ENCODE peak calls at places on chromosome 5, in four cellular contexts. N is HCT116, U is K562, X is H1. C is an unnamed sample.
A peak's percentile ranks its signal among the peaks of the same experiment; 100 is the strongest.

GRCh38 chr5:90932052-90932699 is 373.6 kb downstream of the ADGRV1 start:
- DNase-seq in N (peak; percentile 44), U (peak; percentile 67), X (no peak), C (peak; percentile 48)

GRCh38 chr5:41722359-41722950 is 147.8 kb downstream of the OXCT1 start:
- DNase-seq in U (no peak), X (no peak), N (no peak), C (no peak)

GRCh38 chr5:68225188-68225910 is 9.8 kb downstream of the PIK3R1 start:
- DNase-seq in U (no peak), X (no peak), N (no peak), C (no peak)

GRCh38 chr5:10145922-10146321 is 103.8 kb downstream of the ATPSCKMT start:
- DNase-seq in U (peak; percentile 45), X (no peak), N (peak; percentile 1), C (peak; percentile 28)

GRCh38 chr5:112411903-112412302 is 7.2 kb downstream of the EPB41L4A start:
- DNase-seq in U (no peak), N (no peak), X (no peak), C (no peak)

GRCh38 chr5:15501057-15501791 is 1.2 kb downstream of the FBXL7 start:
- DNase-seq in N (no peak), X (no peak), U (no peak), C (no peak)

GRCh38 chr5:72441861-72442540 is 65.2 kb downstream of the ZNF366 start:
- DNase-seq in N (peak; percentile 4), U (no peak), X (no peak), C (peak; percentile 64)

GRCh38 chr5:169162407-169162806 is 138.5 kb downstream of the SLIT3 start:
- DNase-seq in N (no peak), U (no peak), X (no peak), C (no peak)

GRCh38 chr5:173789031-173789920 is 98.9 kb upstream of the CPEB4 start:
- DNase-seq in N (peak; percentile 41), X (no peak), U (no peak), C (no peak)

GRCh38 chr5:149485655-149486615 is 65.3 kb downstream of the CSNK1A1 start:
- DNase-seq in N (peak; percentile 90), X (no peak), U (peak; percentile 60), C (peak; percentile 99)

GRCh38 chr5:40682431-40683017 is 2.8 kb downstream of the PTGER4 start:
- DNase-seq in N (no peak), U (no peak), X (no peak), C (no peak)

GRCh38 chr5:45639038-45639437 is 57.1 kb downstream of the HCN1 start:
- DNase-seq in U (no peak), N (peak; percentile 8), X (no peak), C (no peak)

GRCh38 chr5:177233206-177233605 is 70.3 kb downstream of the RAB24 start:
- DNase-seq in N (no peak), U (no peak), X (no peak), C (no peak)

GRCh38 chr5:28430565-28431178 is 1392.3 kb upstream of the CDH9 start:
- DNase-seq in X (no peak), N (no peak), U (no peak), C (no peak)

GRCh38 chr5:26791021-26791420 is 247.4 kb downstream of the CDH9 start:
- DNase-seq in U (no peak), X (no peak), N (no peak), C (peak; percentile 57)

GRCh38 chr5:26791433-26791832 is 247.0 kb downstream of the CDH9 start:
- DNase-seq in N (no peak), X (no peak), U (no peak), C (peak; percentile 62)
- H3K27ac ChIP-seq in N (no peak overlapping the region), X (no peak overlapping the region), U (no peak overlapping the region), C (peak overlapping the region; percentile 76)

DNA sequence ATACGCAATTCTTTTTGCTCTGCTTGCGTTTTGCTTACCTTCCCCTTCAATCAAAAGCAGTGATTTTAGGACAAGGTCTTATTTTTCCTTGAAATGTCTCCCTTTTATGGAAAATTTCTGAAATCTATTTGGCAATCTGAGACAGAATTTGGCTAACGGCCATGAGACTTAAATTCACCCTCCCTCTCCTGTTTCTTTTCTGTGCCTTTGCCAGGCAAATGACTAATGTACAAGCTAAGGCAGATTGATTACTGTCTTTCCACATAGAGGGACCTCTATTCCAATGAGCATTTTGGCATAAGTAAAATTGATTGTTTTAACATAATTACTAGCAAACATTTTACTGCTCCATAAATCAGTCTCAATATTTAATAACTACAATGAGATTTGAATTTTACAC is 31.7 kb downstream of the FAM81B start:
- DNase-seq in N (no peak), U (no peak), X (no peak), C (no peak)
- H3K4me1 ChIP-seq in N (no peaks in the 10 kb centered on the region), U (no peaks in the 10 kb centered on the region), X (no peaks in the 10 kb centered on the region), C (no peaks in the 10 kb centered on the region)

DNA sequence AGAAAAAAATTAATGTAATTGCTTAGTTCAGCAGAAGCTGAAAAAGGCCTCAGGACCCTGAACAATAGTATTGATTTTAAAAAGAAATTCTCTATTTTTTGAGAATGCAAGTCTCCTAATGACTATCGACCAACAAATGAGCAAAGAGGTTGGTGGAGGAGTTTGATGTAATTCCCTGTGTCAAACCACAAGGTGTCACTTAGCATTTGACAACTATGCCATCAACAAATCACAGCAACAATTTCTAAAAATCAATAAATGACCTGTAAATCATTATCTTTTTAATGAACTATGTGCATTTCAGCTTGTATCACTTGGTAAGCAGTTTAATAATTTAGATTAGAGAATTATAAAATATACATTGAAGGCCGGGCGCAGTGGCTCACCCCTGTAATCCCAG is 133.7 kb downstream of the PRELID2 start:
- DNase-seq in N (no peak), U (no peak), X (no peak), C (no peak)
- TF ChIP-seq SIN3A in N (no peak), U (no peak), X (no peak), C (no peak)

GRCh38 chr5:132182366-132183040 is 45.1 kb downstream of the P4HA2 start:
- DNase-seq in X (no peak), N (no peak), U (no peak), C (no peak)
- H3K27ac ChIP-seq in X (no peak overlapping the region), N (no peak overlapping the region), U (no peak overlapping the region), C (no peak overlapping the region)

GRCh38 chr5:33854733-33855151 is 37.0 kb downstream of the ADAMTS12 start:
- DNase-seq in X (no peak), N (no peak), U (no peak), C (no peak)
- H3K4me1 ChIP-seq in X (peaks cover 10% of the 10 kb centered on the region), N (no peaks in the 10 kb centered on the region), U (no peaks in the 10 kb centered on the region), C (no peaks in the 10 kb centered on the region)

GRCh38 chr5:38780316-38780715 is 65.5 kb upstream of the OSMR start:
- DNase-seq in X (no peak), N (no peak), U (no peak), C (no peak)

GRCh38 chr5:38780950-38781349 is 64.9 kb upstream of the OSMR start:
- DNase-seq in X (no peak), U (peak; percentile 17), N (no peak), C (no peak)

GRCh38 chr5:38782185-38782584 is 63.6 kb upstream of the OSMR start:
- DNase-seq in U (no peak), X (no peak), N (no peak), C (no peak)

GRCh38 chr5:38777111-38777510 is 68.7 kb upstream of the OSMR start:
- DNase-seq in U (no peak), X (no peak), N (no peak), C (no peak)

DNA sequence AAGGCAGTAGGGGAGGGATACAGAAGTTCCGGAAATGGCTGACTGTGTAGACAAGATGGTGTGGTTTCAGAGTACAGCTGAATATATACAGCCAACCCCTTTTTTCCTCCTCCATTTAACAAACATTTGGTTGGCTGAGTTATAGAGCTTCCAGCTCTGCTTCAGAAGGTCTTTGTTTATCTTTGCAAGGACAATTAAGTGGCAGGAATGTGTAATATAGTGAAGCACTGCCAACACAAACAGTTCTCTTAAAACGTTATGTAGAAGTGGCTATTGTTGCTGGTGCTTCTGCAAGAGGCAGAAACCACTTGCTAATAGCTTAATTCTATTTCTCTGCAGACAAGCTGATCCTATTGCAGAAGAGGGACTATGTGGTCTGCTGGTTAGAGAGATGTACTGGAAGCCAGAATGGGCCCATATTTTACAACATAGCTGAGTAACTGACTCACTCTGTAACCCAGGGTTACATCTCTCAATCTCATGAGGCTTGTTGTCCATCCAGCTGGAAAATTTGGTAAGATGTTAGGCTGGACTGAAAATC is 62.7 kb upstream of the OSMR start:
- DNase-seq in U (no peak), X (no peak), N (no peak), C (peak; percentile 97)
- TF ChIP-seq SIN3A in U (no peak), X (no peak), N (no peak), C (no peak)